ENCODE peak calls at places on chromosomes 3 and 15, in seven cellular contexts. One of them, this sample, is unnamed. For H3K4me1 and H3K9me3, the result is how much of the 10 kb centered on the place peaks cover.

GRCh38 chr15:34011476-34011875 is 27.5 kb downstream of the AVEN start:
- DNase-seq in upper lobe of right lung: no peak
- DNase-seq in hepatocyte: no peak
- DNase-seq in tibial nerve: no peak
- DNase-seq in lung: no peak
- DNase-seq in heart left ventricle: no peak
- DNase-seq in neural progenitor cell: no peak
- DNase-seq in this sample: no peak

GRCh38 chr3:22536582-22536981 is 666.5 kb upstream of the UBE2E2 start:
- DNase-seq in tibial nerve: no peak
- DNase-seq in lung: no peak
- DNase-seq in hepatocyte: no peak
- DNase-seq in heart left ventricle: no peak
- DNase-seq in upper lobe of right lung: no peak
- DNase-seq in neural progenitor cell: no peak
- DNase-seq in this sample: no peak

GRCh38 chr3:76497636-76498035 is 542.3 kb upstream of the ROBO2 start:
- DNase-seq in lung: no peak
- DNase-seq in hepatocyte: no peak
- DNase-seq in tibial nerve: no peak
- DNase-seq in heart left ventricle: no peak
- DNase-seq in upper lobe of right lung: no peak
- DNase-seq in neural progenitor cell: peak
- DNase-seq in this sample: no peak

GRCh38 chr3:151395806-151396205 is 11.3 kb upstream of the P2RY12 start:
- DNase-seq in heart left ventricle: no peak
- DNase-seq in tibial nerve: no peak
- DNase-seq in upper lobe of right lung: no peak
- DNase-seq in lung: no peak
- DNase-seq in neural progenitor cell: no peak
- DNase-seq in hepatocyte: no peak
- DNase-seq in this sample: no peak

GRCh38 chr3:43152649-43153048 is 46.8 kb upstream of the POMGNT2 start:
- DNase-seq in heart left ventricle: no peak
- DNase-seq in neural progenitor cell: no peak
- DNase-seq in tibial nerve: no peak
- DNase-seq in upper lobe of right lung: no peak
- DNase-seq in hepatocyte: peak
- DNase-seq in lung: no peak
- DNase-seq in this sample: no peak

GRCh38 chr15:70494861-70495571 is 268.3 kb downstream of the UACA start:
- DNase-seq in hepatocyte: peak
- DNase-seq in upper lobe of right lung: no peak
- DNase-seq in tibial nerve: no peak
- DNase-seq in neural progenitor cell: peak
- DNase-seq in lung: no peak
- DNase-seq in heart left ventricle: no peak
- DNase-seq in this sample: peak

GRCh38 chr3:59388555-59389280 is 338.9 kb upstream of the CFAP20DC start:
- DNase-seq in upper lobe of right lung: no peak
- DNase-seq in neural progenitor cell: no peak
- DNase-seq in lung: no peak
- DNase-seq in hepatocyte: no peak
- DNase-seq in tibial nerve: no peak
- DNase-seq in heart left ventricle: no peak
- DNase-seq in this sample: no peak

GRCh38 chr15:34239151-34239761 is 14.4 kb downstream of the EMC4 start:
- DNase-seq in neural progenitor cell: no peak
- DNase-seq in lung: no peak
- DNase-seq in upper lobe of right lung: no peak
- DNase-seq in heart left ventricle: no peak
- DNase-seq in tibial nerve: no peak
- DNase-seq in hepatocyte: no peak
- DNase-seq in this sample: peak

GRCh38 chr3:47646362-47646761 is 67.7 kb upstream of the CSPG5 start:
- DNase-seq in hepatocyte: no peak
- DNase-seq in heart left ventricle: no peak
- DNase-seq in neural progenitor cell: no peak
- DNase-seq in lung: no peak
- DNase-seq in tibial nerve: no peak
- DNase-seq in upper lobe of right lung: no peak
- DNase-seq in this sample: no peak

GRCh38 chr15:77075528-77075927 is 4.6 kb upstream of the TSPAN3 start:
- DNase-seq in neural progenitor cell: no peak
- DNase-seq in upper lobe of right lung: no peak
- DNase-seq in heart left ventricle: no peak
- DNase-seq in lung: no peak
- DNase-seq in hepatocyte: no peak
- DNase-seq in tibial nerve: no peak
- DNase-seq in this sample: no peak

GRCh38 chr3:197456271-197457091 is 99.3 kb downstream of the BDH1 start:
- DNase-seq in neural progenitor cell: peak
- DNase-seq in heart left ventricle: peak
- DNase-seq in tibial nerve: peak
- DNase-seq in hepatocyte: peak
- DNase-seq in lung: peak
- DNase-seq in upper lobe of right lung: peak
- DNase-seq in this sample: peak

GRCh38 chr15:70870066-70870465 is 16.1 kb upstream of the LARP6 start:
- DNase-seq in neural progenitor cell: no peak
- DNase-seq in tibial nerve: no peak
- DNase-seq in upper lobe of right lung: no peak
- DNase-seq in lung: no peak
- DNase-seq in heart left ventricle: no peak
- DNase-seq in hepatocyte: no peak
- DNase-seq in this sample: peak

DNA sequence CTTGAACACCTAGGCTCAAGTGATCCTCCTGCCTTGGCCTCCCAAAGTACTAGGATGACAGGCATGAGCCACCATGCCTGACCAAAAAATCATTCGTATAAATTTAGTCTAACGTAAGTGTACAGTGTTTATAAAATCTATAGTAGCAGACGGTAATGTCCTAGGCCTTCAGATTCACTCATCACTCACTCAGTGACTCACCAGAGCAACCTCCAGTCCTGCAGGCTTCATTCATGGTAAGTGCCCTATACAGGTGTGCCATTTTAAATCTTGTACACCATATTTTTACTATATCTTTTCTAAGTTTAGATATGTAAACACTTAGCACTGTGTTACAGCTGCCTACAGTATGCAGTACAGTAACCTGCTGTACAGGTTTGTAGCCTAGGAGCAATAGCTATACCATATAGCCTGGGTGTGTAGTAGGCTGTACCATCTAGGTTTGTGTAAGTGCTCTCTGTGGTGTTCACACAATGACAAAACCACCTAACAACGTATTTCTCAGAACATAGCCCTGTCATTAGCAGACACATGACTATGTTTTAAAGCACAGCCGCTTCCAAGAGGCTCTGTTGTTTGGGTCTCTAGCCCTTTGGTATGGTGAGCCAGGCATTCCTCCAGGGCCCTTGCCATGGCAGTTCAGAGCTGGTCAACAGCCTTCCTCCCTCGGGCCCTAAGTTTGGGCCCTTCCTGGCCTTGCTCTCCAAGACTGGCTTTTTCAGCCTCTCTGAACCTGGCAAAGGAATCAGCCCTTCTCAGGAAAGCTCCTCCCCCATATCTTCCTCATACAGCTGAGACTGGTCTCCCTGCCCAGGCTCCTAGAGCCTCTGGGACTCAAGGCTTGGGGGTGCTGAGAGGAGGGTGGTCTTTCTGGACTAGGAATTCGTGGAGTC is 1.9 kb upstream of the CCDC9B start:
- DNase-seq in lung: no peak
- DNase-seq in heart left ventricle: peak
- DNase-seq in tibial nerve: no peak
- DNase-seq in hepatocyte: no peak
- DNase-seq in neural progenitor cell: no peak
- DNase-seq in upper lobe of right lung: no peak
- DNase-seq in this sample: no peak
- H3K4me1 ChIP-seq in lung: under half
- H3K4me1 ChIP-seq in heart left ventricle: half or more
- H3K4me1 ChIP-seq in tibial nerve: half or more
- H3K4me1 ChIP-seq in hepatocyte: half or more
- H3K4me1 ChIP-seq in neural progenitor cell: under half
- H3K4me1 ChIP-seq in upper lobe of right lung: half or more
- H3K4me1 ChIP-seq in this sample: half or more

DNA sequence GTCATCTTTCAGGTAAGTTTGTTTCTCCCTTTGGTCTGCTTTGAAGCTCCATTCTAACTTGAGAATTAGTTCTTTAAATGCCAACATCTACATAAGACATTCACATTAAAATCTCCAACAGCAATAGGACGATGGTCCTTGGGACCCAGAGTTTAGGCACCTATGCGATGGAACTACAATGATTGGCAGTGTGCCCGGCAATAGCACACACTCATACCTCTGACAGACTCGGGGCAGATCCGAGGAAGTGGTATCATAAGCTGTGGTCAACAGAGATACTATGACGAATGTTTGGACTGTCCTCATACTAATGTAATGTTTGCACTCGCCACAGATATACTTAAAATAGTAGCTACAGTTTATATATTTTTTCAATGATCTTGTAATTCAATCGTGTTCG is 34.2 kb upstream of the NR2F2 start:
- DNase-seq in neural progenitor cell: no peak
- DNase-seq in lung: no peak
- DNase-seq in heart left ventricle: no peak
- DNase-seq in tibial nerve: no peak
- DNase-seq in hepatocyte: no peak
- DNase-seq in upper lobe of right lung: no peak
- DNase-seq in this sample: peak
- H3K9me3 ChIP-seq in neural progenitor cell: under half
- H3K9me3 ChIP-seq in lung: under half
- H3K9me3 ChIP-seq in heart left ventricle: under half
- H3K9me3 ChIP-seq in tibial nerve: under half
- H3K9me3 ChIP-seq in hepatocyte: under half
- H3K9me3 ChIP-seq in upper lobe of right lung: under half
- H3K9me3 ChIP-seq in this sample: under half

DNA sequence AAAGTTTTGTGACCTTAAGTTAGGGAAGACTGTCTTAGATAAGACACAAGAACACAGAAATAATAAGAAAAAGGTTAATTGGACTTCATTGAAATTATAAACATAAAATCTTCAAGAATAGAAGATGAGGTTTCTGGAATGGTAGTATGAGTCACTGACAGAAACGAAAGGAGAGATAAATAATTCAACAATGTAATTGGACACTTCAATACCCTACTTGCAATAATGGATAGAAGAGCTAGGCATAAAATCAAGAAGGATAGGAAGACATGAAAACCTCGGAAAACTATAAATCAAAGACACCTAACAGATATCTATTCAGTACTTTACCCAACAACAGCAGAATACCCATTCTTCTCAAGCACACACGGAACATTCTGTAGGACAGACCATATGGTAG is 15.9 kb upstream of the MFSD1 start:
- DNase-seq in upper lobe of right lung: no peak
- DNase-seq in neural progenitor cell: no peak
- DNase-seq in lung: no peak
- DNase-seq in heart left ventricle: no peak
- DNase-seq in tibial nerve: no peak
- DNase-seq in hepatocyte: no peak
- DNase-seq in this sample: no peak
- H3K4me3 ChIP-seq in upper lobe of right lung: no peak
- H3K4me3 ChIP-seq in neural progenitor cell: no peak
- H3K4me3 ChIP-seq in lung: no peak
- H3K4me3 ChIP-seq in heart left ventricle: no peak
- H3K4me3 ChIP-seq in tibial nerve: no peak
- H3K4me3 ChIP-seq in hepatocyte: no peak
- H3K4me3 ChIP-seq in this sample: no peak

GRCh38 chr3:66488492-66488891 is 12.3 kb downstream of the LRIG1 start:
- DNase-seq in hepatocyte: no peak
- DNase-seq in neural progenitor cell: no peak
- DNase-seq in upper lobe of right lung: no peak
- DNase-seq in heart left ventricle: no peak
- DNase-seq in tibial nerve: no peak
- DNase-seq in lung: no peak
- DNase-seq in this sample: no peak

GRCh38 chr3:66486187-66486586 is 14.6 kb downstream of the LRIG1 start:
- DNase-seq in upper lobe of right lung: no peak
- DNase-seq in lung: no peak
- DNase-seq in tibial nerve: no peak
- DNase-seq in hepatocyte: no peak
- DNase-seq in heart left ventricle: no peak
- DNase-seq in neural progenitor cell: no peak
- DNase-seq in this sample: no peak

GRCh38 chr3:66489115-66489514 is 11.7 kb downstream of the LRIG1 start:
- DNase-seq in hepatocyte: no peak
- DNase-seq in heart left ventricle: no peak
- DNase-seq in tibial nerve: no peak
- DNase-seq in lung: no peak
- DNase-seq in neural progenitor cell: no peak
- DNase-seq in upper lobe of right lung: no peak
- DNase-seq in this sample: no peak

GRCh38 chr3:66486646-66487045 is 14.2 kb downstream of the LRIG1 start:
- DNase-seq in neural progenitor cell: no peak
- DNase-seq in tibial nerve: no peak
- DNase-seq in lung: no peak
- DNase-seq in upper lobe of right lung: no peak
- DNase-seq in heart left ventricle: no peak
- DNase-seq in hepatocyte: no peak
- DNase-seq in this sample: peak

DNA sequence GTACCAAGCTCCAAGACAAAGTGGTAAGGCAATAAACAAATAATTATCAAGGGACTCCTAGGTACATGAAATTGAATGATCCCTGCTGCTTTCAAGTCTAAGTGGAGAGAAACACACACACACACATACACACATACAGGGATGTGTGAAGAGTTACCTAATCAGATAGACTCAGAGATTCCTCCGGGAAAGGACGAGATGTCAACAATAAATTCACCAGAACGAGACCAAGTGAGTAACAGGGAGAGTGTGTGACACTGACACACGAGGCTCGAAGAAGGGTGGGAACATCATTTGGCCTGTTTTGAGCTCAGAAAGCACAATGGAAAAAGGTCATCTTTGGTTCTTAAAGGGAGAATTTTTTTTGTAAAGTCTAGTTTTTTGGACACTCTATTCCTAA is 13.3 kb downstream of the LRIG1 start:
- DNase-seq in neural progenitor cell: no peak
- DNase-seq in tibial nerve: no peak
- DNase-seq in lung: no peak
- DNase-seq in upper lobe of right lung: no peak
- DNase-seq in heart left ventricle: no peak
- DNase-seq in hepatocyte: no peak
- DNase-seq in this sample: no peak
- H3K4me1 ChIP-seq in neural progenitor cell: half or more
- H3K4me1 ChIP-seq in tibial nerve: half or more
- H3K4me1 ChIP-seq in lung: under half
- H3K4me1 ChIP-seq in upper lobe of right lung: half or more
- H3K4me1 ChIP-seq in heart left ventricle: half or more
- H3K4me1 ChIP-seq in hepatocyte: under half
- H3K4me1 ChIP-seq in this sample: under half

GRCh38 chr15:20344601-20345400 is 196.8 kb downstream of the GOLGA6L6 start:
- DNase-seq in hepatocyte: peak
- DNase-seq in neural progenitor cell: no peak
- DNase-seq in heart left ventricle: no peak
- DNase-seq in lung: peak
- DNase-seq in tibial nerve: no peak
- DNase-seq in upper lobe of right lung: peak
- DNase-seq in this sample: no peak
- H3K9me3 ChIP-seq in hepatocyte: half or more
- H3K9me3 ChIP-seq in neural progenitor cell: under half
- H3K9me3 ChIP-seq in heart left ventricle: under half
- H3K9me3 ChIP-seq in lung: under half
- H3K9me3 ChIP-seq in tibial nerve: half or more
- H3K9me3 ChIP-seq in upper lobe of right lung: under half
- H3K9me3 ChIP-seq in this sample: under half

GRCh38 chr3:104849070-104849469 is 517.6 kb upstream of the ALCAM start:
- DNase-seq in upper lobe of right lung: no peak
- DNase-seq in tibial nerve: no peak
- DNase-seq in neural progenitor cell: no peak
- DNase-seq in hepatocyte: no peak
- DNase-seq in heart left ventricle: no peak
- DNase-seq in lung: no peak
- DNase-seq in this sample: no peak
- H3K4me3 ChIP-seq in upper lobe of right lung: no peak
- H3K4me3 ChIP-seq in tibial nerve: no peak
- H3K4me3 ChIP-seq in neural progenitor cell: no peak
- H3K4me3 ChIP-seq in hepatocyte: no peak
- H3K4me3 ChIP-seq in heart left ventricle: no peak
- H3K4me3 ChIP-seq in lung: no peak
- H3K4me3 ChIP-seq in this sample: no peak